ENCODE peak calls at places on chromosome 15, in seven cellular contexts. One of them, this sample, is unnamed.

GRCh38 chr15:39362832-39363561 is 217.9 kb upstream of the THBS1 start:
- DNase-seq in cardiac muscle cell: peak; percentile 90
- DNase-seq in BE2C: no peak
- DNase-seq in heart right ventricle: no peak
- DNase-seq in Panc1: no peak
- DNase-seq in psoas muscle: no peak
- DNase-seq in heart left ventricle: no peak
- DNase-seq in this sample: peak; percentile 99

GRCh38 chr15:62404194-62404985 is 239.3 kb upstream of the C2CD4B start:
- DNase-seq in BE2C: no peak
- DNase-seq in heart right ventricle: no peak
- DNase-seq in Panc1: no peak
- DNase-seq in heart left ventricle: no peak
- DNase-seq in psoas muscle: no peak
- DNase-seq in cardiac muscle cell: no peak
- DNase-seq in this sample: no peak

GRCh38 chr15:37076543-37076942 is 23.8 kb downstream of the MEIS2 start:
- DNase-seq in cardiac muscle cell: no peak
- DNase-seq in Panc1: no peak
- DNase-seq in heart left ventricle: no peak
- DNase-seq in heart right ventricle: no peak
- DNase-seq in psoas muscle: no peak
- DNase-seq in BE2C: no peak
- DNase-seq in this sample: no peak

GRCh38 chr15:92818658-92819311 is 81.3 kb upstream of the CHD2 start:
- DNase-seq in cardiac muscle cell: no peak
- DNase-seq in heart right ventricle: no peak
- DNase-seq in BE2C: peak; percentile 30
- DNase-seq in Panc1: no peak
- DNase-seq in psoas muscle: no peak
- DNase-seq in heart left ventricle: no peak
- DNase-seq in this sample: no peak

GRCh38 chr15:94704421-94704820 is 473.1 kb downstream of the MCTP2 start:
- DNase-seq in heart left ventricle: no peak
- DNase-seq in Panc1: no peak
- DNase-seq in heart right ventricle: no peak
- DNase-seq in psoas muscle: no peak
- DNase-seq in cardiac muscle cell: no peak
- DNase-seq in BE2C: no peak
- DNase-seq in this sample: no peak

GRCh38 chr15:26864664-26865191 is 2.1 kb upstream of the GABRA5 start:
- DNase-seq in cardiac muscle cell: peak; percentile 52
- DNase-seq in BE2C: peak; percentile 54
- DNase-seq in psoas muscle: no peak
- DNase-seq in heart left ventricle: no peak
- DNase-seq in heart right ventricle: peak; percentile 11
- DNase-seq in Panc1: no peak
- DNase-seq in this sample: peak; percentile 9

GRCh38 chr15:100193277-100193860 is 148.4 kb downstream of the ADAMTS17 start:
- DNase-seq in heart left ventricle: no peak
- DNase-seq in BE2C: no peak
- DNase-seq in heart right ventricle: no peak
- DNase-seq in cardiac muscle cell: no peak
- DNase-seq in Panc1: no peak
- DNase-seq in psoas muscle: peak; percentile 40
- DNase-seq in this sample: no peak

GRCh38 chr15:66882251-66883020 is 180.4 kb downstream of the SMAD6 start:
- DNase-seq in BE2C: no peak
- DNase-seq in psoas muscle: peak; percentile 67
- DNase-seq in cardiac muscle cell: peak; percentile 78
- DNase-seq in heart right ventricle: no peak
- DNase-seq in Panc1: no peak
- DNase-seq in heart left ventricle: peak; percentile 61
- DNase-seq in this sample: peak; percentile 88

GRCh38 chr15:75230016-75230343 is 28.2 kb upstream of the GOLGA6C start:
- DNase-seq in heart left ventricle: no peak
- DNase-seq in Panc1: no peak
- DNase-seq in cardiac muscle cell: no peak
- DNase-seq in psoas muscle: no peak
- DNase-seq in heart right ventricle: no peak
- DNase-seq in BE2C: no peak
- DNase-seq in this sample: no peak

GRCh38 chr15:38438031-38438986 is 15.6 kb upstream of the FAM98B start:
- DNase-seq in heart left ventricle: no peak
- DNase-seq in BE2C: no peak
- DNase-seq in cardiac muscle cell: peak; percentile 83
- DNase-seq in psoas muscle: no peak
- DNase-seq in heart right ventricle: no peak
- DNase-seq in Panc1: no peak
- DNase-seq in this sample: no peak

GRCh38 chr15:99708563-99708962 is 24.7 kb downstream of the LYSMD4 start:
- DNase-seq in psoas muscle: peak; percentile 89
- DNase-seq in heart left ventricle: peak; percentile 86
- DNase-seq in heart right ventricle: peak; percentile 77
- DNase-seq in BE2C: peak; percentile 31
- DNase-seq in Panc1: no peak
- DNase-seq in cardiac muscle cell: peak; percentile 92
- DNase-seq in this sample: peak; percentile 91

GRCh38 chr15:90881978-90882721 is 2.2 kb upstream of the FES start:
- DNase-seq in BE2C: no peak
- DNase-seq in cardiac muscle cell: no peak
- DNase-seq in Panc1: no peak
- DNase-seq in psoas muscle: no peak
- DNase-seq in heart left ventricle: no peak
- DNase-seq in heart right ventricle: no peak
- DNase-seq in this sample: no peak

GRCh38 chr15:99707481-99708270 is 25.6 kb downstream of the LYSMD4 start:
- DNase-seq in heart left ventricle: no peak
- DNase-seq in Panc1: no peak
- DNase-seq in BE2C: no peak
- DNase-seq in heart right ventricle: no peak
- DNase-seq in cardiac muscle cell: no peak
- DNase-seq in psoas muscle: no peak
- DNase-seq in this sample: no peak

GRCh38 chr15:66594344-66594743 is 28.5 kb upstream of the LCTL start:
- DNase-seq in cardiac muscle cell: no peak
- DNase-seq in heart right ventricle: no peak
- DNase-seq in heart left ventricle: no peak
- DNase-seq in psoas muscle: no peak
- DNase-seq in Panc1: no peak
- DNase-seq in BE2C: no peak
- DNase-seq in this sample: no peak

GRCh38 chr15:33091983-33092688 is 102.4 kb downstream of the FMN1 start:
- DNase-seq in heart right ventricle: no peak
- DNase-seq in heart left ventricle: no peak
- DNase-seq in psoas muscle: no peak
- DNase-seq in Panc1: no peak
- DNase-seq in cardiac muscle cell: no peak
- DNase-seq in BE2C: no peak
- DNase-seq in this sample: no peak

GRCh38 chr15:45180648-45181436 is 6.9 kb downstream of the SHF start:
- DNase-seq in Panc1: no peak
- DNase-seq in cardiac muscle cell: no peak
- DNase-seq in BE2C: no peak
- DNase-seq in heart left ventricle: no peak
- DNase-seq in heart right ventricle: no peak
- DNase-seq in psoas muscle: no peak
- DNase-seq in this sample: no peak

GRCh38 chr15:45181491-45182285 is 6.1 kb downstream of the SHF start:
- DNase-seq in heart left ventricle: no peak
- DNase-seq in cardiac muscle cell: no peak
- DNase-seq in psoas muscle: no peak
- DNase-seq in heart right ventricle: no peak
- DNase-seq in Panc1: no peak
- DNase-seq in BE2C: peak; percentile 52
- DNase-seq in this sample: no peak

GRCh38 chr15:45184562-45185041 is 3.2 kb downstream of the SHF start:
- DNase-seq in Panc1: no peak
- DNase-seq in heart right ventricle: no peak
- DNase-seq in BE2C: peak; percentile 51
- DNase-seq in psoas muscle: no peak
- DNase-seq in heart left ventricle: no peak
- DNase-seq in cardiac muscle cell: no peak
- DNase-seq in this sample: no peak

GRCh38 chr15:45183511-45183910 is 4.3 kb downstream of the SHF start:
- DNase-seq in psoas muscle: no peak
- DNase-seq in heart right ventricle: no peak
- DNase-seq in cardiac muscle cell: no peak
- DNase-seq in BE2C: no peak
- DNase-seq in Panc1: no peak
- DNase-seq in heart left ventricle: no peak
- DNase-seq in this sample: no peak

DNA sequence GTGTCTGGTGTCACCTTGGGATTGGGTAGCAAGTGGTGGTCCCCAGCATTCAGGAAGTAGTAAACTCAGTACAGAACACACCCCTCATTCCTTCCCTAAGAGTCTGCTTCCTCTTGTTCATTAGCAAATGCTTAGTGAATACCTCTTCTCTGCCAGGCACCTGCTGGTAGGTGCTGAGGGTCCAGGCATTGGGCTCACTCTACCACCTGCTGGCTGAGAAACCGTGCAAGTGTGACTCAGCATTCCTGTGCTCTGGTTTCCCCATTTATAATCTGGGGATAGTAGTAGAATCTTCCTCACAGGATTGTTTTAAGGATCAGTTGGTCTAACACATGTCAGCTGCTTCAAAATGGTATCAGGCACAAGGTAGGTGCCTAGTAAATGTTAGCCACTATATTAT is 4.8 kb downstream of the SHF start:
- DNase-seq in heart right ventricle: no peak
- DNase-seq in heart left ventricle: no peak
- DNase-seq in psoas muscle: no peak
- DNase-seq in BE2C: no peak
- DNase-seq in cardiac muscle cell: no peak
- DNase-seq in Panc1: no peak
- DNase-seq in this sample: no peak
- H3K4me1 ChIP-seq in heart right ventricle: no peaks in the 10 kb centered on the region
- H3K4me1 ChIP-seq in heart left ventricle: peaks cover 11% of the 10 kb centered on the region
- H3K4me1 ChIP-seq in psoas muscle: peaks cover 6% of the 10 kb centered on the region
- H3K4me1 ChIP-seq in BE2C: peaks cover 28% of the 10 kb centered on the region
- H3K4me1 ChIP-seq in cardiac muscle cell: peaks cover 14% of the 10 kb centered on the region
- H3K4me1 ChIP-seq in Panc1: no peaks in the 10 kb centered on the region
- H3K4me1 ChIP-seq in this sample: peaks cover 10% of the 10 kb centered on the region

DNA sequence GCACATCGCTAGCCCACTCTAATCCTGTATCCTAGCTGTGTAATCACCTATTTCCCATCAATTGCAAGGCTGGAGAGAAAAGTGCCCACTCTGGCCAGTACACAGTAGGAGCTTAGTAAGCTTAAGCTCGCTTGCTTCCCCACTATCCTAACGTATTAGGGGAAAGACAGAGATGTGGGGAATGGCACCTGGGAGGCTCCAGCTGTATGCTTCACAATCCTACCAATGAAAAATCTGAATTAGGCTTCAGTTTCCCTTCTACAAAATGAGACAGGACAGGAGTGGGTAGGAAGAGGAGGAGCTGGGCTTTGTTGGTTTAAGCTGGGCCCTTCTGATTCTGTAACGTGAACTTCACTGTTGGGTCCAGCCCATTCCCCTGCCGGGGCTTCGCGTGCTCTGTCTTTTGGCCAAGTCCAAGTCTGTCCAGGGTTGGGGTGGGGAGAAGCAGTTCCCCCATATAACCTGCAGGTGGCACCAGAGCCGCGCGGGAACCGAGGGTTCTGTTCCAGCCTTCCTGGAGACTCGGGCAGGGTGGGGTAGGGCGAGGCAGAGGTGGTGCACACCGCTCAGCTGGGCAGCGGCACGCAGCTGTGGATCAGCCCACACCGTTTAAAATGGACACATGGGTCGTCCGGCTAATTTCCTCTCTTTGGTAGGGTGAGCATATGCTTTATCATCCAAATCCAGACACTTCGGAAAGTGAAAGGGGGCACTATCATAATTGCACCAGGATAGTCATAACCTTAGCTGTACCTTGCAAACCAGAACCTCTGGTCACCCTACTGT is 118.2 kb downstream of the TBC1D2B start:
- DNase-seq in heart left ventricle: peak; percentile 77
- DNase-seq in psoas muscle: peak; percentile 89
- DNase-seq in BE2C: peak; percentile 89
- DNase-seq in Panc1: no peak
- DNase-seq in cardiac muscle cell: peak; percentile 72
- DNase-seq in heart right ventricle: peak; percentile 75
- DNase-seq in this sample: peak; percentile 72
- H3K4me3 ChIP-seq in heart left ventricle: no peak overlapping the region
- H3K4me3 ChIP-seq in psoas muscle: peak overlapping the region; percentile 44
- H3K4me3 ChIP-seq in BE2C: peak overlapping the region; percentile 42
- H3K4me3 ChIP-seq in Panc1: peak overlapping the region; percentile 23
- H3K4me3 ChIP-seq in cardiac muscle cell: no peak overlapping the region
- H3K4me3 ChIP-seq in heart right ventricle: peak overlapping the region; percentile 27
- H3K4me3 ChIP-seq in this sample: no peak overlapping the region

DNA sequence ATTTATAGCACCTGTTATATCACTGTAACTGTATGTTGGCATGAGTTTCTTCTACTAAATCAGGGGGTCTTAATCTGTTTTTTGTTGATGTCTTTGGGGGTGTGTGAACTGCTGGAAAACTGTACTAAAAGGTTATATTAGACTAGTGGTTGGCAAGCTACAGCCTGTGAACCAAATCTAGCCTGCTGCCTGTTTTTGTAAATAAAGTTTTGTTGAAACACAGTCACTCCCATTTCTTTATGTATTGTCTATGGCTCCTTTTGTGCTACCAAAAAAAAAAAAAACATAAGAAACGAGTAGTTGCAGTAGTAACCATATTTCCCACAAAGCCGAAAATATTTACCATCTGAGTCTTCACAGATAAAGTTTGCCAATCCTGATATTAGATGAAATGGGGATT is 126.7 kb downstream of the AKAP13 start:
- DNase-seq in Panc1: no peak
- DNase-seq in psoas muscle: no peak
- DNase-seq in BE2C: no peak
- DNase-seq in heart left ventricle: no peak
- DNase-seq in cardiac muscle cell: no peak
- DNase-seq in heart right ventricle: no peak
- DNase-seq in this sample: no peak
- H3K4me1 ChIP-seq in Panc1: peaks cover 4% of the 10 kb centered on the region
- H3K4me1 ChIP-seq in psoas muscle: no peaks in the 10 kb centered on the region
- H3K4me1 ChIP-seq in BE2C: peaks cover 20% of the 10 kb centered on the region
- H3K4me1 ChIP-seq in heart left ventricle: peaks cover 49% of the 10 kb centered on the region
- H3K4me1 ChIP-seq in cardiac muscle cell: peaks cover 49% of the 10 kb centered on the region
- H3K4me1 ChIP-seq in heart right ventricle: peaks cover 35% of the 10 kb centered on the region
- H3K4me1 ChIP-seq in this sample: no peaks in the 10 kb centered on the region

GRCh38 chr15:40844543-40844981 is 714 bp downstream of the SPINT1 start:
- DNase-seq in heart left ventricle: peak; percentile 38
- DNase-seq in psoas muscle: peak; percentile 54
- DNase-seq in BE2C: no peak
- DNase-seq in Panc1: no peak
- DNase-seq in cardiac muscle cell: no peak
- DNase-seq in heart right ventricle: no peak
- DNase-seq in this sample: no peak

GRCh38 chr15:40845511-40846284 is 1.9 kb downstream of the SPINT1 start:
- DNase-seq in heart right ventricle: no peak
- DNase-seq in psoas muscle: no peak
- DNase-seq in BE2C: no peak
- DNase-seq in heart left ventricle: no peak
- DNase-seq in cardiac muscle cell: no peak
- DNase-seq in Panc1: no peak
- DNase-seq in this sample: no peak

GRCh38 chr15:40845036-40845435 is 1.2 kb downstream of the SPINT1 start:
- DNase-seq in psoas muscle: no peak
- DNase-seq in heart left ventricle: no peak
- DNase-seq in BE2C: no peak
- DNase-seq in Panc1: no peak
- DNase-seq in heart right ventricle: no peak
- DNase-seq in cardiac muscle cell: no peak
- DNase-seq in this sample: no peak

GRCh38 chr15:40846846-40847224 is 3.0 kb downstream of the SPINT1 start:
- DNase-seq in heart right ventricle: no peak
- DNase-seq in heart left ventricle: no peak
- DNase-seq in psoas muscle: no peak
- DNase-seq in Panc1: no peak
- DNase-seq in BE2C: no peak
- DNase-seq in cardiac muscle cell: no peak
- DNase-seq in this sample: no peak

GRCh38 chr15:40847225-40847961 is 3.5 kb downstream of the SPINT1 start:
- DNase-seq in heart left ventricle: peak; percentile 58
- DNase-seq in psoas muscle: no peak
- DNase-seq in heart right ventricle: peak; percentile 34
- DNase-seq in cardiac muscle cell: peak; percentile 68
- DNase-seq in BE2C: peak; percentile 56
- DNase-seq in Panc1: no peak
- DNase-seq in this sample: no peak
- H3K4me3 ChIP-seq in heart left ventricle: no peak overlapping the region
- H3K4me3 ChIP-seq in psoas muscle: no peak overlapping the region
- H3K4me3 ChIP-seq in heart right ventricle: no peak overlapping the region
- H3K4me3 ChIP-seq in cardiac muscle cell: no peak overlapping the region
- H3K4me3 ChIP-seq in BE2C: no peak overlapping the region
- H3K4me3 ChIP-seq in Panc1: no peak overlapping the region
- H3K4me3 ChIP-seq in this sample: no peak overlapping the region

This sample was measured in SJSA1.